ENCODE peak calls at places on chromosomes 7 and 10, in nine cellular contexts. One of them, this sample, is unnamed.

GRCh38 chr10:6052247-6053221 is 9.6 kb downstream of the IL2RA start:
- DNase-seq in HCT116: no peak
- DNase-seq in CD4-positive, CD25-positive, alpha-beta regulatory T cell: peak; percentile 77
- DNase-seq in aorta: no peak
- DNase-seq in HepG2: no peak
- DNase-seq in caudate nucleus: peak; percentile 22
- DNase-seq in endothelial cell of umbilical vein: no peak
- DNase-seq in ovary: no peak
- DNase-seq in K562: no peak
- DNase-seq in this sample: peak; percentile 47

GRCh38 chr10:60654813-60655464 is 123.3 kb upstream of the CDK1 start:
- DNase-seq in HCT116: peak; percentile 44
- DNase-seq in CD4-positive, CD25-positive, alpha-beta regulatory T cell: no peak
- DNase-seq in aorta: no peak
- DNase-seq in HepG2: no peak
- DNase-seq in caudate nucleus: no peak
- DNase-seq in endothelial cell of umbilical vein: no peak
- DNase-seq in ovary: no peak
- DNase-seq in K562: no peak
- DNase-seq in this sample: no peak

GRCh38 chr10:23121135-23121534 is 25.8 kb downstream of the MSRB2 start:
- DNase-seq in HCT116: no peak
- DNase-seq in CD4-positive, CD25-positive, alpha-beta regulatory T cell: no peak
- DNase-seq in aorta: no peak
- DNase-seq in HepG2: no peak
- DNase-seq in caudate nucleus: no peak
- DNase-seq in endothelial cell of umbilical vein: no peak
- DNase-seq in ovary: no peak
- DNase-seq in K562: no peak
- DNase-seq in this sample: no peak

GRCh38 chr7:135079068-135079467 is 68.8 kb upstream of the TMEM140 start:
- DNase-seq in HCT116: no peak
- DNase-seq in CD4-positive, CD25-positive, alpha-beta regulatory T cell: no peak
- DNase-seq in aorta: no peak
- DNase-seq in HepG2: no peak
- DNase-seq in caudate nucleus: no peak
- DNase-seq in endothelial cell of umbilical vein: no peak
- DNase-seq in ovary: no peak
- DNase-seq in K562: no peak
- DNase-seq in this sample: no peak

GRCh38 chr7:101731502-101732084 is 85.8 kb upstream of the CUX1 start:
- DNase-seq in HCT116: no peak
- DNase-seq in CD4-positive, CD25-positive, alpha-beta regulatory T cell: no peak
- DNase-seq in aorta: no peak
- DNase-seq in HepG2: no peak
- DNase-seq in caudate nucleus: no peak
- DNase-seq in endothelial cell of umbilical vein: no peak
- DNase-seq in ovary: no peak
- DNase-seq in K562: no peak
- DNase-seq in this sample: no peak

GRCh38 chr7:94710256-94710655 is 54.3 kb upstream of the SGCE start:
- DNase-seq in HCT116: no peak
- DNase-seq in CD4-positive, CD25-positive, alpha-beta regulatory T cell: no peak
- DNase-seq in aorta: no peak
- DNase-seq in HepG2: no peak
- DNase-seq in caudate nucleus: no peak
- DNase-seq in endothelial cell of umbilical vein: no peak
- DNase-seq in ovary: no peak
- DNase-seq in K562: no peak
- DNase-seq in this sample: no peak

GRCh38 chr10:71848325-71849277 is 2.5 kb downstream of the PSAP start:
- DNase-seq in HCT116: no peak
- DNase-seq in CD4-positive, CD25-positive, alpha-beta regulatory T cell: no peak
- DNase-seq in aorta: peak; percentile 13
- DNase-seq in HepG2: peak; percentile 55
- DNase-seq in caudate nucleus: no peak
- DNase-seq in endothelial cell of umbilical vein: peak; percentile 67
- DNase-seq in ovary: no peak
- DNase-seq in K562: no peak
- DNase-seq in this sample: peak; percentile 51

GRCh38 chr7:87608443-87608842 is 7.8 kb upstream of the ABCB1 start:
- DNase-seq in HCT116: no peak
- DNase-seq in CD4-positive, CD25-positive, alpha-beta regulatory T cell: no peak
- DNase-seq in aorta: no peak
- DNase-seq in HepG2: no peak
- DNase-seq in caudate nucleus: no peak
- DNase-seq in endothelial cell of umbilical vein: peak; percentile 57
- DNase-seq in ovary: no peak
- DNase-seq in K562: no peak
- DNase-seq in this sample: no peak

GRCh38 chr10:117768333-117769045 is 225.9 kb downstream of the EMX2 start:
- DNase-seq in HCT116: no peak
- DNase-seq in CD4-positive, CD25-positive, alpha-beta regulatory T cell: no peak
- DNase-seq in aorta: no peak
- DNase-seq in HepG2: no peak
- DNase-seq in caudate nucleus: no peak
- DNase-seq in endothelial cell of umbilical vein: no peak
- DNase-seq in ovary: no peak
- DNase-seq in K562: no peak
- DNase-seq in this sample: no peak

GRCh38 chr10:17428616-17429097 is 25.7 kb downstream of the ST8SIA6 start:
- DNase-seq in HCT116: no peak
- DNase-seq in CD4-positive, CD25-positive, alpha-beta regulatory T cell: peak; percentile 96
- DNase-seq in aorta: no peak
- DNase-seq in HepG2: no peak
- DNase-seq in caudate nucleus: no peak
- DNase-seq in endothelial cell of umbilical vein: peak; percentile 44
- DNase-seq in ovary: no peak
- DNase-seq in K562: peak; percentile 91
- DNase-seq in this sample: peak; percentile 71

GRCh38 chr7:32890553-32891045 is 961 bp downstream of the KBTBD2 start:
- DNase-seq in HCT116: peak; percentile 31
- DNase-seq in CD4-positive, CD25-positive, alpha-beta regulatory T cell: peak; percentile 88
- DNase-seq in aorta: no peak
- DNase-seq in HepG2: peak; percentile 44
- DNase-seq in caudate nucleus: peak; percentile 32
- DNase-seq in endothelial cell of umbilical vein: no peak
- DNase-seq in ovary: peak; percentile 31
- DNase-seq in K562: no peak
- DNase-seq in this sample: peak; percentile 42

GRCh38 chr7:157073949-157074624 is 63.6 kb upstream of the MNX1 start:
- DNase-seq in HCT116: no peak
- DNase-seq in CD4-positive, CD25-positive, alpha-beta regulatory T cell: no peak
- DNase-seq in aorta: no peak
- DNase-seq in HepG2: no peak
- DNase-seq in caudate nucleus: no peak
- DNase-seq in endothelial cell of umbilical vein: no peak
- DNase-seq in ovary: no peak
- DNase-seq in K562: no peak
- DNase-seq in this sample: no peak

GRCh38 chr7:128131115-128131514 is 99.9 kb upstream of the LRRC4 start:
- DNase-seq in HCT116: no peak
- DNase-seq in CD4-positive, CD25-positive, alpha-beta regulatory T cell: no peak
- DNase-seq in aorta: no peak
- DNase-seq in HepG2: no peak
- DNase-seq in caudate nucleus: no peak
- DNase-seq in endothelial cell of umbilical vein: no peak
- DNase-seq in ovary: no peak
- DNase-seq in K562: no peak
- DNase-seq in this sample: no peak

GRCh38 chr7:130566168-130566897 is 74.4 kb downstream of the MEST start:
- DNase-seq in HCT116: no peak
- DNase-seq in CD4-positive, CD25-positive, alpha-beta regulatory T cell: no peak
- DNase-seq in aorta: no peak
- DNase-seq in HepG2: no peak
- DNase-seq in caudate nucleus: no peak
- DNase-seq in endothelial cell of umbilical vein: peak; percentile 86
- DNase-seq in ovary: peak; percentile 23
- DNase-seq in K562: no peak
- DNase-seq in this sample: no peak
- H3K27ac ChIP-seq in HCT116: no peak overlapping the region
- H3K27ac ChIP-seq in CD4-positive, CD25-positive, alpha-beta regulatory T cell: no peak overlapping the region
- H3K27ac ChIP-seq in aorta: no peak overlapping the region
- H3K27ac ChIP-seq in HepG2: no peak overlapping the region
- H3K27ac ChIP-seq in caudate nucleus: no peak overlapping the region
- H3K27ac ChIP-seq in endothelial cell of umbilical vein: peak overlapping the region; percentile 32
- H3K27ac ChIP-seq in ovary: no peak overlapping the region
- H3K27ac ChIP-seq in K562: no peak overlapping the region
- H3K27ac ChIP-seq in this sample: no peak overlapping the region

GRCh38 chr10:68876246-68876918 is 24.7 kb upstream of the DDX50 start:
- DNase-seq in HCT116: no peak
- DNase-seq in CD4-positive, CD25-positive, alpha-beta regulatory T cell: no peak
- DNase-seq in aorta: no peak
- DNase-seq in HepG2: peak; percentile 96
- DNase-seq in caudate nucleus: no peak
- DNase-seq in endothelial cell of umbilical vein: no peak
- DNase-seq in ovary: no peak
- DNase-seq in K562: no peak
- DNase-seq in this sample: no peak

GRCh38 chr10:68878463-68878862 is 22.7 kb upstream of the DDX50 start:
- DNase-seq in HCT116: no peak
- DNase-seq in CD4-positive, CD25-positive, alpha-beta regulatory T cell: no peak
- DNase-seq in aorta: no peak
- DNase-seq in HepG2: peak; percentile 26
- DNase-seq in caudate nucleus: no peak
- DNase-seq in endothelial cell of umbilical vein: no peak
- DNase-seq in ovary: no peak
- DNase-seq in K562: no peak
- DNase-seq in this sample: no peak

GRCh38 chr10:68879628-68880027 is 21.5 kb upstream of the DDX50 start:
- DNase-seq in HCT116: no peak
- DNase-seq in CD4-positive, CD25-positive, alpha-beta regulatory T cell: no peak
- DNase-seq in aorta: no peak
- DNase-seq in HepG2: no peak
- DNase-seq in caudate nucleus: no peak
- DNase-seq in endothelial cell of umbilical vein: no peak
- DNase-seq in ovary: no peak
- DNase-seq in K562: no peak
- DNase-seq in this sample: no peak

GRCh38 chr10:68877482-68877881 is 23.6 kb upstream of the DDX50 start:
- DNase-seq in HCT116: no peak
- DNase-seq in CD4-positive, CD25-positive, alpha-beta regulatory T cell: no peak
- DNase-seq in aorta: no peak
- DNase-seq in HepG2: no peak
- DNase-seq in caudate nucleus: no peak
- DNase-seq in endothelial cell of umbilical vein: no peak
- DNase-seq in ovary: no peak
- DNase-seq in K562: no peak
- DNase-seq in this sample: no peak

DNA sequence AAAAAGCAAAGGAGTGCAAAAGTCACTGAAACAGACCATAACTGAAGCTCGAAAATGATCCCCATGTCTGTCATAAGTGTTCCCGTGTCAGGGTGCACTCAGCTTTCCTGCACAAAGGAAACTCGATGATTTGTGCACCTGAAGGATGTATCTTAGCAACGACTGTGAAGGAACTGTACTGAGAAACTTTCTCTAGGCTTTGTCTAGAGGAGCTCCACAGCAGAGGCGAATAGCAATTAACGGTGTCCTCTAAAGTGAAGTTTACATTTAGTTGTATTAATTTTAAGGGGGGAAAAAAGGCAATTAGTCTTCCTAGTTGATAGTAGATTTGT is 24.2 kb upstream of the DDX50 start:
- DNase-seq in HCT116: no peak
- DNase-seq in CD4-positive, CD25-positive, alpha-beta regulatory T cell: no peak
- DNase-seq in aorta: no peak
- DNase-seq in HepG2: no peak
- DNase-seq in caudate nucleus: no peak
- DNase-seq in endothelial cell of umbilical vein: no peak
- DNase-seq in ovary: no peak
- DNase-seq in K562: no peak
- DNase-seq in this sample: no peak
- H3K27ac ChIP-seq in HCT116: no peak overlapping the region
- H3K27ac ChIP-seq in CD4-positive, CD25-positive, alpha-beta regulatory T cell: no peak overlapping the region
- H3K27ac ChIP-seq in aorta: no peak overlapping the region
- H3K27ac ChIP-seq in HepG2: peak overlapping the region; percentile 91
- H3K27ac ChIP-seq in caudate nucleus: peak overlapping the region; percentile 59
- H3K27ac ChIP-seq in endothelial cell of umbilical vein: no peak overlapping the region
- H3K27ac ChIP-seq in ovary: no peak overlapping the region
- H3K27ac ChIP-seq in K562: no peak overlapping the region
- H3K27ac ChIP-seq in this sample: no peak overlapping the region

GRCh38 chr10:31700222-31700621 is 228.4 kb downstream of the ARHGAP12 start:
- DNase-seq in HCT116: no peak
- DNase-seq in CD4-positive, CD25-positive, alpha-beta regulatory T cell: no peak
- DNase-seq in aorta: no peak
- DNase-seq in HepG2: no peak
- DNase-seq in caudate nucleus: no peak
- DNase-seq in endothelial cell of umbilical vein: peak; percentile 98
- DNase-seq in ovary: no peak
- DNase-seq in K562: no peak
- DNase-seq in this sample: no peak
- H3K27ac ChIP-seq in HCT116: no peak overlapping the region
- H3K27ac ChIP-seq in CD4-positive, CD25-positive, alpha-beta regulatory T cell: no peak overlapping the region
- H3K27ac ChIP-seq in aorta: peak overlapping the region; percentile 68
- H3K27ac ChIP-seq in HepG2: no peak overlapping the region
- H3K27ac ChIP-seq in caudate nucleus: peak overlapping the region; percentile 49
- H3K27ac ChIP-seq in endothelial cell of umbilical vein: peak overlapping the region; percentile 90
- H3K27ac ChIP-seq in ovary: no peak overlapping the region
- H3K27ac ChIP-seq in K562: no peak overlapping the region
- H3K27ac ChIP-seq in this sample: no peak overlapping the region

GRCh38 chr10:80500572-80501380 is 36.9 kb upstream of the SH2D4B start:
- DNase-seq in HCT116: no peak
- DNase-seq in CD4-positive, CD25-positive, alpha-beta regulatory T cell: no peak
- DNase-seq in aorta: no peak
- DNase-seq in HepG2: no peak
- DNase-seq in caudate nucleus: no peak
- DNase-seq in endothelial cell of umbilical vein: no peak
- DNase-seq in ovary: peak; percentile 50
- DNase-seq in K562: peak; percentile 47
- DNase-seq in this sample: no peak
- H3K27ac ChIP-seq in HCT116: peak overlapping the region; percentile 35
- H3K27ac ChIP-seq in CD4-positive, CD25-positive, alpha-beta regulatory T cell: peak overlapping the region; percentile 64
- H3K27ac ChIP-seq in aorta: no peak overlapping the region
- H3K27ac ChIP-seq in HepG2: peak overlapping the region; percentile 90
- H3K27ac ChIP-seq in caudate nucleus: peak overlapping the region; percentile 74
- H3K27ac ChIP-seq in endothelial cell of umbilical vein: peak overlapping the region; percentile 96
- H3K27ac ChIP-seq in ovary: no peak overlapping the region
- H3K27ac ChIP-seq in K562: peak overlapping the region; percentile 29
- H3K27ac ChIP-seq in this sample: no peak overlapping the region

GRCh38 chr7:2821161-2821841 is 22.8 kb downstream of the GNA12 start:
- DNase-seq in HCT116: no peak
- DNase-seq in CD4-positive, CD25-positive, alpha-beta regulatory T cell: peak; percentile 9
- DNase-seq in aorta: no peak
- DNase-seq in HepG2: no peak
- DNase-seq in caudate nucleus: no peak
- DNase-seq in endothelial cell of umbilical vein: peak; percentile 67
- DNase-seq in ovary: no peak
- DNase-seq in K562: no peak
- DNase-seq in this sample: no peak
- H3K27ac ChIP-seq in HCT116: no peak overlapping the region
- H3K27ac ChIP-seq in CD4-positive, CD25-positive, alpha-beta regulatory T cell: no peak overlapping the region
- H3K27ac ChIP-seq in aorta: no peak overlapping the region
- H3K27ac ChIP-seq in HepG2: peak overlapping the region; percentile 76
- H3K27ac ChIP-seq in caudate nucleus: no peak overlapping the region
- H3K27ac ChIP-seq in endothelial cell of umbilical vein: peak overlapping the region; percentile 83
- H3K27ac ChIP-seq in ovary: no peak overlapping the region
- H3K27ac ChIP-seq in K562: no peak overlapping the region
- H3K27ac ChIP-seq in this sample: no peak overlapping the region

This sample was measured in DND-41.